ENCODE peak calls at places on chromosomes 3 and 15, in seven cellular contexts. G is IMR-90, N is neuronal stem cell, X is H1, L is mesendoderm, Q is mesenchymal stem cell, H is trophoblast cell. C is an unnamed sample.

GRCh38 chr3:133887075-133887950 is 8.4 kb downstream of the RAB6B start:
- DNase-seq in G (no peak), N (no peak), X (peak), L (peak), Q (no peak), H (no peak), C (no peak)

GRCh38 chr15:81056276-81056675 is 55.6 kb downstream of the TLNRD1 start:
- DNase-seq in G (no peak), N (no peak), X (no peak), L (no peak), Q (no peak), H (no peak), C (no peak)

GRCh38 chr3:4472312-4472711 is 5.2 kb upstream of the SUMF1 start:
- DNase-seq in G (no peak), N (no peak), X (no peak), L (no peak), Q (no peak), H (no peak), C (no peak)

GRCh38 chr15:36161781-36162212 is 417.6 kb upstream of the CDIN1 start:
- DNase-seq in G (no peak), N (peak), X (no peak), L (peak), Q (peak), H (no peak), C (peak)

GRCh38 chr3:63864008-63864871 is 573 bp downstream of the ATXN7 start:
- DNase-seq in G (no peak), N (no peak), X (no peak), L (no peak), Q (peak), H (peak), C (no peak)

GRCh38 chr3:187744169-187745151 is 808 bp downstream of the BCL6 start:
- DNase-seq in G (peak), N (no peak), X (no peak), L (peak), Q (peak), H (no peak), C (no peak)

GRCh38 chr3:28840976-28841376 is 439.9 kb upstream of the RBMS3 start:
- DNase-seq in G (no peak), N (no peak), X (no peak), L (no peak), Q (no peak), H (no peak), C (no peak)

GRCh38 chr15:98503970-98504369 is 144.4 kb upstream of the IGF1R start:
- DNase-seq in G (peak), N (no peak), X (no peak), L (no peak), Q (peak), H (no peak), C (no peak)

GRCh38 chr3:107523361-107524213 is 825 bp downstream of the BBX start:
- DNase-seq in G (peak), N (peak), X (peak), L (peak), Q (peak), H (peak), C (peak)

GRCh38 chr15:99059010-99059981 is 45.6 kb upstream of the SYNM start:
- DNase-seq in G (peak), N (peak), X (peak), L (peak), Q (peak), H (peak), C (peak)

GRCh38 chr3:154431043-154431442 is 1.1 kb upstream of the GPR149 start:
- DNase-seq in G (no peak), N (no peak), X (no peak), L (peak), Q (no peak), H (no peak), C (no peak)

GRCh38 chr3:184765730-184766074 is 46.3 kb upstream of the VPS8 start:
- DNase-seq in G (peak), N (no peak), X (no peak), L (no peak), Q (no peak), H (peak), C (no peak)

GRCh38 chr15:67838789-67839332 is 984 bp downstream of the RNU6-1 start:
- DNase-seq in G (no peak), N (no peak), X (peak), L (peak), Q (peak), H (peak), C (peak)

GRCh38 chr3:30498587-30498967 is 107.8 kb upstream of the TGFBR2 start:
- DNase-seq in G (no peak), N (no peak), X (no peak), L (no peak), Q (no peak), H (no peak), C (no peak)

GRCh38 chr3:38662544-38662943 is 13.1 kb upstream of the SCN5A start:
- DNase-seq in G (peak), N (no peak), X (no peak), L (peak), Q (peak), H (peak), C (peak)

GRCh38 chr15:85282504-85283115 is 97.8 kb upstream of the AKAP13 start:
- DNase-seq in G (peak), N (no peak), X (no peak), L (no peak), Q (peak), H (no peak), C (no peak)

GRCh38 chr3:121431717-121432517 is 113.9 kb downstream of the POLQ start:
- DNase-seq in G (peak), N (no peak), X (no peak), L (peak), Q (peak), H (no peak), C (no peak)

GRCh38 chr3:168990111-168990510 is 673.4 kb downstream of the MECOM start:
- DNase-seq in G (peak), N (no peak), X (no peak), L (no peak), Q (peak), H (no peak), C (no peak)

GRCh38 chr3:187256217-187256616 is 35.3 kb downstream of the MASP1 start:
- DNase-seq in G (no peak), N (no peak), X (no peak), L (no peak), Q (no peak), H (no peak), C (no peak)

GRCh38 chr3:140251678-140252077 is 316.7 kb downstream of the CLSTN2 start:
- DNase-seq in G (no peak), N (peak), X (no peak), L (peak), Q (no peak), H (no peak), C (no peak)

GRCh38 chr3:53729130-53729529 is 117.1 kb downstream of the CHDH start:
- DNase-seq in G (no peak), N (no peak), X (no peak), L (no peak), Q (no peak), H (no peak), C (no peak)

GRCh38 chr3:117217837-117218236 is 508.3 kb downstream of the TUSC7 start:
- DNase-seq in G (no peak), N (no peak), X (no peak), L (no peak), Q (no peak), H (no peak), C (no peak)

GRCh38 chr3:46903341-46904302 is 26.1 kb downstream of the PTH1R start:
- DNase-seq in G (peak), N (no peak), X (no peak), L (peak), Q (peak), H (no peak), C (no peak)

GRCh38 chr3:150082898-150083652 is 112.4 kb upstream of the PFN2 start:
- DNase-seq in G (no peak), N (no peak), X (no peak), L (no peak), Q (no peak), H (no peak), C (no peak)

GRCh38 chr3:174355505-174355904 is 503.6 kb upstream of the NAALADL2 start:
- DNase-seq in G (peak), N (peak), X (no peak), L (peak), Q (peak), H (peak), C (no peak)

GRCh38 chr3:123841476-123842238 is 42.5 kb downstream of the MYLK start:
- DNase-seq in G (peak), N (no peak), X (no peak), L (no peak), Q (no peak), H (no peak), C (no peak)

GRCh38 chr3:8777978-8778267 is 8.5 kb upstream of the OXTR start:
- DNase-seq in G (no peak), N (no peak), X (peak), L (no peak), Q (no peak), H (no peak), C (no peak)
- H2BK120ac ChIP-seq in G (peak), N (no peak), X (no peak), L (no peak), Q (no peak), H (no peak), C (no peak)

GRCh38 chr15:69880616-69881309 is 217.0 kb downstream of the TLE3 start:
- DNase-seq in G (no peak), N (no peak), X (no peak), L (no peak), Q (no peak), H (no peak), C (no peak)
- H3K4me2 ChIP-seq in G (no peak), N (no peak), X (no peak), L (no peak), Q (no peak), H (no peak), C (no peak)

DNA sequence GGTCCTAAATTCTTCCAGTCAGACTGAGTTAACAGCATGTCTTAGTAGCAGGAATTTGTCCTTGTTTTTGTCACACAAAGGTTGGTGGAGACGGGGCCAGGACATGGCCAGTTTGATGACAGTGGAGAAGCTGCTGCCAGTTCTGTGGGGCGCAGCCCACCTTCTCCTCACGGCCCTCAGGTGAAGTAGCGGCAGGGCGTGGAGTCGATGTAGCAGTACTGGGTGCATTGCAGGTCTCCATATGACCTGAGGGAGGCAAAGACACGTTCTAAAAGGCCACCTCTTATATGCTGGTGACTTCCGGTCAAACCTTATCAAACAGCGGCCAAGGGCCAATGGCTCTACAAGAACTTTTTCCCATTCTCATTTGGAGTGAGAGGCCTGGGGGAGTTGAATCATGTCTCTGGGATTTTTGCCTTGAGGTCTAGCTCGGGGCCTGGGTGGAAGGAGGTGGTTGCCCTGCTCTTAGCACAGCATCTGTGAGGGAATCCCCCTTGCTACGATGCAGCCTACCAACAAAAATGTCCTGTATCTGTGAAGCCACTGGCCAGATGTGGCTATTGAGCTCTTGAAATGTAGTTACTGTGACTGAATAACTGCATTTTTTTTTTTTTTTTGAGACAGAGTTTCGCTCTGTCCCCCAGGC is 24.2 kb downstream of the EAF1 start:
- DNase-seq in G (no peak), N (no peak), X (no peak), L (no peak), Q (no peak), H (peak), C (no peak)
- H2BK120ac ChIP-seq in G (no peak), N (no peak), X (no peak), L (no peak), Q (no peak), H (no peak), C (no peak)

GRCh38 chr3:171904829-171905228 is 61.7 kb downstream of the TMEM212 start:
- DNase-seq in G (peak), N (no peak), X (no peak), L (no peak), Q (peak), H (no peak), C (no peak)

GRCh38 chr3:171907761-171908160 is 64.6 kb downstream of the TMEM212 start:
- DNase-seq in G (no peak), N (no peak), X (no peak), L (no peak), Q (no peak), H (no peak), C (no peak)

GRCh38 chr3:171901615-171902312 is 58.6 kb downstream of the TMEM212 start:
- DNase-seq in G (peak), N (no peak), X (no peak), L (no peak), Q (peak), H (no peak), C (no peak)

GRCh38 chr3:171908731-171909130 is 65.6 kb downstream of the TMEM212 start:
- DNase-seq in G (no peak), N (no peak), X (no peak), L (no peak), Q (no peak), H (no peak), C (no peak)

DNA sequence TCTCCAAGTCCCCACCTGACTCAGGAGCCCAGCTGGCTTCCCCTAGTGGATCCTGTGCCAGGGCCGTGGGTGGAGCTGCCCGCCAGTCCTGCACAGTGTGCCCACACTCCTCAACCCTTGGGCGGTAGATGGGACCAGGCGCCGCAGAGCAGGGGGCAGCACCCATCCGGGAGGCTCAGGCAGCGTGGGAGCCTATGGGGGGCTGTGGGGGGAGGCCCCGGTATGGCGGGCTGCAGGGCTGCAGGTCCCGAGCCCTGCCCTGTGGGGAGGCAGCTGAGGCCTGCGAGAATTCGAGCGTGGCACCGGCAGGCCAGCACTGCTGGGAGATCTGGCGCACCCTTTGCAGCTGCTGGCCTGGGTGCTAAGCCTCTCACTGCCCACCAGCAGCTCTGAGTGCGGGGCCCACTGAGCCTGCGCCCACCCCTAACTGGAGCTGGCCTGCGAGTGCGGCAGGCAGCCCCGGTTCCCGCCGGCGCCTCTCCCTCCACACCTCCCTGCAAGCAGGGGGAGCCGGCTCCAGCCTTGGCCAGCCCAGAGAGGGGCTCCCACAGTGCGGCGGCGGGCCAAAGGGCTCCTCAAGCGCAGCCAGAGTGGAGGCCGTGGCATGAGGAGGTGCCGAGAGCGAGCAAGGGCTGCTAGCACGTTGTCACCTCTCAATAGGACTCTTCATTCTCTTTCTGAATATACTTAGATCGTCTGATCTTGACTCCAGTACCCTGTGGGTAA is 64.0 kb downstream of the TMEM212 start:
- DNase-seq in G (no peak), N (no peak), X (no peak), L (no peak), Q (no peak), H (no peak), C (no peak)
- H3K4me2 ChIP-seq in G (no peak), N (no peak), X (no peak), L (no peak), Q (no peak), H (no peak), C (no peak)

DNA sequence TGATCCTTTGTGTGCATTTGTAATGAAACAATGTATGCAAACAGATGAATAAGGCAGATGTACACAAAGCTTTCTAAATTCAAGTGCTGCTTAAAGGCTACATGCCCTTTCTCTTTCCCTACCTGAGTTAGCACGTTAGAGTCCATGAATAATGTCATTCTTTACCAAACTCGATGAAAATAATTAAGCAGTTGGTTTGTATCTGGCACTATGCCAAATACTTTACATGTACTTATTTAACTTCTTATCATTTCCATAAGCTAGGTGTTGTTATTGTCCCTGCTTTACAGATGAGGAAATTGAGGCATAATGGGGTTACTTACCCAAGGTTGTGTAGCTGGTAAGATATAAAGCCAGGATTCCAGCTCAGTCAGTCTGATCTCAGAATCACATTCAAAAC is 2.4 kb downstream of the GPR171 start:
- DNase-seq in G (no peak), N (no peak), X (no peak), L (no peak), Q (no peak), H (no peak), C (no peak)
- H2BK120ac ChIP-seq in G (no peak), N (no peak), X (no peak), L (no peak), Q (no peak), H (no peak), C (no peak)

DNA sequence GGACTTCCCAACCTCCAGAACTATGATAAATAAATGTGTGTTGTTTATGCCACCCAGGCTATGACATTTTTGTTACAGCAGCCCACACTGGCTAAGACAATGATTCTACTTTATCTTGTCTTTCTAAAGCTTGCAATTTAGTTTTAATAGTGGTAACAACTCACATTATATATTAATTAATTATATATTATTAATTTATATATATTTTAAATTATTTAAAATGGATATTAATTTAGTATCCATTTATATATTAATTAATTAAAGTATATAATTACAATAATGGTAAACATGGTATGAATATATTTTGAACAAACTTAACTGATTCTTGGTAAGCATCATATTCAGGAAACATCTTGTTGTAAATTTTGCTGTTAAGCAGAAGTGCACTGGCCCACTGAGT is 863.9 kb downstream of the MCTP2 start:
- DNase-seq in G (no peak), N (no peak), X (no peak), L (no peak), Q (no peak), H (no peak), C (no peak)
- H3K4me2 ChIP-seq in G (no peak), N (no peak), X (no peak), L (no peak), Q (no peak), H (no peak), C (no peak)

GRCh38 chr15:53472883-53473282 is 286.6 kb downstream of the WDR72 start:
- DNase-seq in G (no peak), N (no peak), X (no peak), L (peak), Q (no peak), H (no peak), C (no peak)

GRCh38 chr15:53477981-53478766 is 281.3 kb downstream of the WDR72 start:
- DNase-seq in G (no peak), N (no peak), X (no peak), L (no peak), Q (no peak), H (no peak), C (no peak)

GRCh38 chr15:53473435-53473834 is 286.0 kb downstream of the WDR72 start:
- DNase-seq in G (no peak), N (no peak), X (no peak), L (no peak), Q (no peak), H (no peak), C (no peak)

GRCh38 chr15:53472210-53472609 is 287.3 kb downstream of the WDR72 start:
- DNase-seq in G (no peak), N (no peak), X (no peak), L (no peak), Q (no peak), H (no peak), C (no peak)

GRCh38 chr15:53473886-53474285 is 285.6 kb downstream of the WDR72 start:
- DNase-seq in G (no peak), N (no peak), X (no peak), L (no peak), Q (no peak), H (no peak), C (no peak)
- H2BK120ac ChIP-seq in G (no peak), N (no peak), X (no peak), L (no peak), Q (no peak), H (no peak), C (no peak)

GRCh38 chr3:3038201-3038991 is 71.8 kb downstream of the IL5RA start:
- DNase-seq in G (no peak), N (no peak), X (no peak), L (peak), Q (peak), H (no peak), C (peak)
- H3K4me2 ChIP-seq in G (no peak), N (no peak), X (no peak), L (no peak), Q (no peak), H (no peak), C (no peak)

DNA sequence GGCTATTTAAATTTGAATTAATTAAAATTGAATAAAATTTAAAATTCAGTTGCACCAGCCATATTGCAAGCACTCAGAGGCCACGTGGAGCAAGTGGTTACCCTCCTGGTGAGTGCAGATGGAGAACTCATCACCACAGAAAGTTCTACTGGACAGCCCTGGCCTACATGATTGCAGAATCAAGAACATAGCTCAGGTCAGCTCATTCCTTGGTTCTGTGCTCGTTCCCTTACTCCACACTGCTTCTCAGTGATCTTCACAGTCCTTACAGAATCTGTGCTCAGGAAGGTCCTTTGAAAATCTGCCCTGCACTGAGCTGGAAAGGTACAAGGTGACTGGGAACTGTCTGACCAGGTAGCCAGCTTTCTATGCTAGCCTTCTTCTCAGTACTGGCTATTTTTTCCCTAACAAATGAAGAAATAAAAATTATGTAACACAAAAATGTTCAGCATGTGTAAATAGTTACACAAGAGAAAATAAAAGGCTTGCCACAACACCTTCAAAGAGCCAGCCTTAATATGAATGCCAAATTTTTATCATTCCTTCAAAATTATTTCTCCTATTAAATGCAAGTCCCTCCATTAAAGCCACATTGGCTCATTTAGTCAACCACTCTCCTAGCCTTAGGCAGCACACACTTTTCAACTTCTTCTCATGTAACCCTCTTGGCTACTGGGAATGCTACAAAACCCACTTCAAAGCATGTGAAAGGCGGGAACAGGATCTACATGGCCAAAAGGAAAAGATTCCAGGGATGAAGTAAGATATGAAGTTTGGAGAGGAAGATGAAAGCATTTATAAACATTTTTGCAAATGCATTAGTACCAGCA is 326.4 kb upstream of the WNT5A start:
- DNase-seq in G (no peak), N (no peak), X (no peak), L (no peak), Q (no peak), H (no peak), C (no peak)
- H2BK120ac ChIP-seq in G (no peak), N (no peak), X (no peak), L (no peak), Q (no peak), H (no peak), C (no peak)

C was measured in H9.